ENCODE peak calls at places on chromosomes 4 and X, in six cellular contexts. One of them, this sample, is unnamed.
A peak's percentile ranks its signal among the peaks of the same experiment; 100 is the strongest.

GRCh38 chr4:56871357-56871993 is 36.2 kb upstream of the REST start:
- DNase-seq in H1: no peak
- DNase-seq in HepG2: no peak
- DNase-seq in K562: no peak
- DNase-seq in GM12891: no peak
- DNase-seq in GM12878: no peak
- DNase-seq in this sample: no peak

GRCh38 chr4:60822986-60823385 is 377.1 kb upstream of the ADGRL3 start:
- DNase-seq in HepG2: no peak
- DNase-seq in H1: no peak
- DNase-seq in K562: no peak
- DNase-seq in GM12878: no peak
- DNase-seq in GM12891: no peak
- DNase-seq in this sample: no peak

GRCh38 chrX:38986586-38986985 is 185.3 kb downstream of the MID1IP1 start:
- DNase-seq in GM12878: no peak
- DNase-seq in GM12891: no peak
- DNase-seq in K562: no peak
- DNase-seq in HepG2: no peak
- DNase-seq in H1: no peak
- DNase-seq in this sample: no peak

GRCh38 chr4:1410491-1411325 is 4.5 kb upstream of the NKX1-1 start:
- DNase-seq in GM12891: peak; percentile 59
- DNase-seq in GM12878: no peak
- DNase-seq in K562: peak; percentile 84
- DNase-seq in H1: peak; percentile 47
- DNase-seq in HepG2: peak; percentile 15
- DNase-seq in this sample: peak; percentile 41

GRCh38 chrX:52380993-52381392 is 12.2 kb downstream of the XAGE2 start:
- DNase-seq in GM12891: no peak
- DNase-seq in K562: no peak
- DNase-seq in H1: no peak
- DNase-seq in HepG2: no peak
- DNase-seq in GM12878: no peak
- DNase-seq in this sample: no peak

GRCh38 chr4:128512767-128513322 is 225.2 kb upstream of the PGRMC2 start:
- DNase-seq in H1: no peak
- DNase-seq in GM12878: no peak
- DNase-seq in HepG2: no peak
- DNase-seq in GM12891: no peak
- DNase-seq in K562: no peak
- DNase-seq in this sample: no peak

GRCh38 chr4:38759077-38759789 is 23.6 kb downstream of the TLR10 start:
- DNase-seq in HepG2: peak; percentile 39
- DNase-seq in H1: peak; percentile 15
- DNase-seq in K562: peak; percentile 71
- DNase-seq in GM12891: no peak
- DNase-seq in GM12878: peak; percentile 77
- DNase-seq in this sample: no peak

GRCh38 chr4:176646311-176646710 is 146.4 kb downstream of the VEGFC start:
- DNase-seq in K562: no peak
- DNase-seq in HepG2: no peak
- DNase-seq in GM12878: no peak
- DNase-seq in GM12891: no peak
- DNase-seq in H1: no peak
- DNase-seq in this sample: no peak

GRCh38 chr4:119623025-119623424 is 5.6 kb downstream of the PDE5A start:
- DNase-seq in H1: no peak
- DNase-seq in HepG2: no peak
- DNase-seq in GM12878: no peak
- DNase-seq in GM12891: no peak
- DNase-seq in K562: no peak
- DNase-seq in this sample: no peak

GRCh38 chrX:155259752-155260151 is 4.5 kb downstream of the RAB39B start:
- DNase-seq in K562: no peak
- DNase-seq in GM12878: no peak
- DNase-seq in H1: no peak
- DNase-seq in HepG2: no peak
- DNase-seq in GM12891: no peak
- DNase-seq in this sample: no peak

GRCh38 chr4:143386812-143387211 is 50.1 kb downstream of the GAB1 start:
- DNase-seq in K562: no peak
- DNase-seq in H1: no peak
- DNase-seq in GM12878: no peak
- DNase-seq in GM12891: no peak
- DNase-seq in HepG2: peak; percentile 40
- DNase-seq in this sample: no peak

GRCh38 chr4:73068496-73069337 is 799 bp downstream of the COX18 start:
- DNase-seq in HepG2: peak; percentile 32
- DNase-seq in GM12878: peak; percentile 17
- DNase-seq in GM12891: no peak
- DNase-seq in K562: peak; percentile 62
- DNase-seq in H1: no peak
- DNase-seq in this sample: no peak

GRCh38 chr4:30821891-30822612 is 101.9 kb downstream of the PCDH7 start:
- DNase-seq in HepG2: no peak
- DNase-seq in H1: no peak
- DNase-seq in K562: no peak
- DNase-seq in GM12878: no peak
- DNase-seq in GM12891: no peak
- DNase-seq in this sample: no peak

GRCh38 chr4:61909031-61909430 is 708.9 kb downstream of the ADGRL3 start:
- DNase-seq in K562: no peak
- DNase-seq in GM12891: no peak
- DNase-seq in GM12878: no peak
- DNase-seq in H1: no peak
- DNase-seq in HepG2: no peak
- DNase-seq in this sample: no peak

GRCh38 chr4:13656569-13656988 is 29.1 kb upstream of the BOD1L1 start:
- DNase-seq in GM12878: peak; percentile 43
- DNase-seq in K562: peak; percentile 61
- DNase-seq in HepG2: peak; percentile 19
- DNase-seq in H1: no peak
- DNase-seq in GM12891: no peak
- DNase-seq in this sample: peak; percentile 13

GRCh38 chrX:130829526-130830515 is 73.2 kb downstream of the ENOX2 start:
- DNase-seq in GM12878: no peak
- DNase-seq in HepG2: no peak
- DNase-seq in GM12891: no peak
- DNase-seq in K562: no peak
- DNase-seq in H1: no peak
- DNase-seq in this sample: no peak

GRCh38 chr4:82430193-82431025 is at the start of the genes ENOPH1 and HNRNPDL:
- DNase-seq in HepG2: peak; percentile 96
- DNase-seq in K562: peak; percentile 99
- DNase-seq in GM12878: peak; percentile 84
- DNase-seq in H1: peak; percentile 92
- DNase-seq in GM12891: peak; percentile 85
- DNase-seq in this sample: peak; percentile 89
- TF ChIP-seq POLR2A in HepG2: no peak
- TF ChIP-seq POLR2A in K562: peak; percentile 78
- TF ChIP-seq POLR2A in GM12878: peak; percentile 85
- TF ChIP-seq POLR2A in H1: peak; percentile 90
- TF ChIP-seq POLR2A in GM12891: peak; percentile 81
- TF ChIP-seq POLR2A in this sample: peak; percentile 94

GRCh38 chrX:87337267-87337666 is 180.3 kb upstream of the KLHL4 start:
- DNase-seq in K562: no peak
- DNase-seq in GM12878: no peak
- DNase-seq in GM12891: no peak
- DNase-seq in HepG2: no peak
- DNase-seq in H1: no peak
- DNase-seq in this sample: no peak
- TF ChIP-seq TAF1 in K562: no peak
- TF ChIP-seq TAF1 in GM12878: no peak
- TF ChIP-seq TAF1 in GM12891: no peak
- TF ChIP-seq TAF1 in HepG2: no peak
- TF ChIP-seq TAF1 in H1: no peak
- TF ChIP-seq TAF1 in this sample: no peak

GRCh38 chr4:173218411-173219125 is 50.0 kb downstream of the GALNT7 start:
- DNase-seq in H1: no peak
- DNase-seq in GM12891: no peak
- DNase-seq in K562: peak; percentile 88
- DNase-seq in HepG2: no peak
- DNase-seq in GM12878: no peak
- DNase-seq in this sample: no peak
- TF ChIP-seq POLR2AphosphoS5 in H1: no peak
- TF ChIP-seq POLR2AphosphoS5 in GM12891: no peak
- TF ChIP-seq POLR2AphosphoS5 in K562: peak; percentile 71
- TF ChIP-seq POLR2AphosphoS5 in HepG2: no peak
- TF ChIP-seq POLR2AphosphoS5 in GM12878: no peak
- TF ChIP-seq POLR2AphosphoS5 in this sample: no peak

GRCh38 chr4:186755550-186756519 is 32.2 kb upstream of the FAT1 start:
- DNase-seq in GM12891: no peak
- DNase-seq in K562: no peak
- DNase-seq in H1: no peak
- DNase-seq in HepG2: peak; percentile 97
- DNase-seq in GM12878: no peak
- DNase-seq in this sample: no peak
- TF ChIP-seq POLR2A in GM12891: no peak
- TF ChIP-seq POLR2A in K562: peak; percentile 23
- TF ChIP-seq POLR2A in H1: no peak
- TF ChIP-seq POLR2A in HepG2: peak; percentile 37
- TF ChIP-seq POLR2A in GM12878: no peak
- TF ChIP-seq POLR2A in this sample: no peak

DNA sequence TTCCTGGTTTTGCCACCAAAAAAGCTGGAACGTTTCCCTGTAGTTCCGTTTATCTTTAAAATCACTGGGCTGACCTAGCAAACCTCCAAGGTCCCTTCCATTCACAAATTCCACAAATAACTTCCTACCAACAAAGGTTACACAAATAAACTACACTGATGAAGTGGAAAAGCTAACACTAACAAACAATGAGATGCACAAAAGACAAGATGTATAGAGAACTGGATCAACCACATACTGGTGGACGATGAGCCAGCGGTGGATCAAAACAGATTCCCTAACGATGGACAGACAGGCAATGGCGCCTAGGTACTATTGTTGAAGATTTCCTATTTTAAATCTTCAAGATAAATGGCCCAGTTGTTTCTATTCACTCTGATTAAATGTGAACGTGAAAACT is 15.5 kb downstream of the AFAP1 start:
- DNase-seq in GM12878: no peak
- DNase-seq in H1: no peak
- DNase-seq in GM12891: no peak
- DNase-seq in HepG2: peak; percentile 80
- DNase-seq in K562: no peak
- DNase-seq in this sample: no peak
- TF ChIP-seq TAF1 in GM12878: no peak
- TF ChIP-seq TAF1 in H1: no peak
- TF ChIP-seq TAF1 in GM12891: no peak
- TF ChIP-seq TAF1 in HepG2: no peak
- TF ChIP-seq TAF1 in K562: no peak
- TF ChIP-seq TAF1 in this sample: no peak